ENCODE peak calls at places on chromosomes 12 and 14, in four cellular contexts. J, G, Q and T are unnamed samples.

GRCh38 chr12:104090685-104091084 is 26.4 kb downstream of the HCFC2 start:
- DNase-seq in J (peak; percentile 15), G (no peak), Q (no peak), T (no peak)

GRCh38 chr12:56718636-56719035 is 6.5 kb downstream of the NACA start:
- DNase-seq in J (no peak), G (no peak), Q (no peak), T (no peak)

GRCh38 chr12:3342051-3342450 is 149.0 kb upstream of the PRMT8 start:
- DNase-seq in J (peak; percentile 25), G (peak; percentile 4), Q (no peak), T (no peak)

GRCh38 chr12:44589697-44590096 is 286.4 kb downstream of the NELL2 start:
- DNase-seq in J (no peak), G (no peak), Q (no peak), T (no peak)

GRCh38 chr12:67786086-67786485 is 137.5 kb downstream of the DYRK2 start:
- DNase-seq in J (no peak), G (no peak), Q (no peak), T (no peak)

GRCh38 chr14:103721334-103722120 is 5.9 kb downstream of the ZFYVE21 start:
- DNase-seq in J (no peak), G (peak; percentile 47), Q (no peak), T (no peak)

GRCh38 chr12:18436163-18436562 is 174.8 kb downstream of the PIK3C2G start:
- DNase-seq in J (no peak), G (no peak), Q (no peak), T (no peak)

GRCh38 chr14:90159147-90159546 is 97.2 kb upstream of the PSMC1 start:
- DNase-seq in J (no peak), G (no peak), Q (no peak), T (no peak)

GRCh38 chr12:21248679-21249078 is 86.0 kb downstream of the SLCO1A2 start:
- DNase-seq in J (no peak), G (no peak), Q (no peak), T (no peak)

GRCh38 chr12:27285395-27285794 is 41.3 kb downstream of the STK38L start:
- DNase-seq in J (no peak), G (peak; percentile 23), Q (no peak), T (no peak)

GRCh38 chr12:125852679-125853078 is 787.4 kb downstream of the AACS start:
- DNase-seq in J (no peak), G (no peak), Q (no peak), T (no peak)

GRCh38 chr12:111457071-111457470 is 51.3 kb downstream of the SH2B3 start:
- DNase-seq in J (no peak), G (no peak), Q (no peak), T (no peak)

GRCh38 chr12:28610401-28611114 is 420.3 kb downstream of the CCDC91 start:
- DNase-seq in J (no peak), G (no peak), Q (no peak), T (no peak)

GRCh38 chr14:64092940-64093339 is 201.2 kb downstream of the ESR2 start:
- DNase-seq in J (no peak), G (no peak), Q (no peak), T (no peak)

GRCh38 chr12:52350786-52351185 is 16.5 kb downstream of the KRT85 start:
- DNase-seq in J (no peak), G (no peak), Q (no peak), T (no peak)

GRCh38 chr12:62692884-62693283 is 226.3 kb downstream of the MON2 start:
- DNase-seq in J (no peak), G (peak; percentile 88), Q (no peak), T (no peak)

GRCh38 chr12:77924703-77925102 is 94.0 kb downstream of the NAV3 start:
- DNase-seq in J (no peak), G (peak; percentile 52), Q (no peak), T (no peak)

GRCh38 chr12:49264466-49264872 is 413 bp upstream of the TUBA1C start:
- DNase-seq in J (peak; percentile 63), G (no peak), Q (no peak), T (no peak)

GRCh38 chr14:43795600-43796228 is 711.4 kb downstream of the FSCB start:
- DNase-seq in J (no peak), G (peak; percentile 0), Q (no peak), T (peak; percentile 50)

GRCh38 chr12:56020437-56021189 is at the start of gene IKZF4:
- DNase-seq in J (peak; percentile 85), G (peak; percentile 48), Q (no peak), T (no peak)

GRCh38 chr14:23876160-23876750 is 77.3 kb upstream of the DHRS4 start:
- DNase-seq in J (no peak), G (no peak), Q (no peak), T (no peak)

GRCh38 chr14:93716410-93717221 is 71.7 kb downstream of the PRIMA1 start:
- DNase-seq in J (no peak), G (no peak), Q (no peak), T (no peak)

GRCh38 chr14:100574642-100575031 is 12.6 kb downstream of the BEGAIN start:
- DNase-seq in J (no peak), G (no peak), Q (no peak), T (no peak)

GRCh38 chr14:56118611-56119181 is 485 bp downstream of the PELI2 start:
- DNase-seq in J (no peak), G (no peak), Q (no peak), T (no peak)

GRCh38 chr14:50088117-50088515 is 28.3 kb downstream of the VCPKMT start:
- DNase-seq in J (no peak), G (no peak), Q (no peak), T (no peak)

GRCh38 chr12:114399664-114400211 is 6.2 kb downstream of the TBX5 start:
- DNase-seq in J (no peak), G (peak; percentile 95), Q (no peak), T (no peak)

GRCh38 chr14:68363401-68363800 is 429.5 kb downstream of the ZFP36L1 start:
- DNase-seq in J (no peak), G (no peak), Q (no peak), T (no peak)

GRCh38 chr14:23174266-23174665 is 9.2 kb downstream of the SLC7A8 start:
- DNase-seq in J (no peak), G (peak; percentile 48), Q (no peak), T (no peak)

GRCh38 chr12:85865905-85866304 is 8.2 kb upstream of the NTS start:
- DNase-seq in J (no peak), G (no peak), Q (no peak), T (no peak)

GRCh38 chr12:106131671-106132070 is 7.1 kb downstream of the NUAK1 start:
- DNase-seq in J (no peak), G (peak; percentile 71), Q (no peak), T (peak; percentile 80)

GRCh38 chr14:102892660-102893059 is 29.8 kb upstream of the AMN start:
- DNase-seq in J (no peak), G (no peak), Q (no peak), T (no peak)

GRCh38 chr12:99558113-99558512 is 89.4 kb upstream of the GARIN6 start:
- DNase-seq in J (no peak), G (no peak), Q (no peak), T (no peak)

GRCh38 chr12:99552022-99552421 is 95.5 kb upstream of the GARIN6 start:
- DNase-seq in J (no peak), G (no peak), Q (no peak), T (no peak)

GRCh38 chr12:99549651-99550050 is 97.9 kb upstream of the GARIN6 start:
- DNase-seq in J (no peak), G (no peak), Q (no peak), T (no peak)

DNA sequence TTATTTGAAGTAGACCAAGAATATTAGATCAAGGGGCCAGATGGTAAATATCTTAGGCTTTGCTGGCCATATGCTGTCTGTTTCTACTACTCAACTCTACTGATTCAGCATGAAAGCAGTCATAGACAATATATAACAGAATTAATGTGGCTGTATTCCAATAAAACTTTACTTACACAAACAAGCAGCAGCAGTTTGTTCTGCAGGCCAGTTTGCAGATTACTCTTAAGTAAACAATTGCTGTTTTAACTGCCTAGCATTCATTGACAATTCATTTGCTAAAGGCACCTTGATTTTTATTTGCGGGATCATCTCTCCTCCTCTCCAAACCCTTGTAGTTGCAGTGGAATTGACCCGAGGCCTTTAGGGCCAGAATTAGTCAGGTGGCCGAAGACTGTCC is 94.1 kb upstream of the GARIN6 start:
- DNase-seq in J (no peak), G (no peak), Q (no peak), T (no peak)
- H3K9ac ChIP-seq in J (no peak overlapping the region), G (no peak overlapping the region), Q (no peak overlapping the region), T (no peak overlapping the region)

GRCh38 chr14:92538412-92539017 is 24.9 kb downstream of the RIN3 start:
- DNase-seq in J (no peak), G (no peak), Q (peak; percentile 42), T (no peak)

GRCh38 chr14:92540472-92541048 is 27.0 kb downstream of the RIN3 start:
- DNase-seq in J (no peak), G (peak; percentile 100), Q (no peak), T (no peak)

GRCh38 chr14:92542766-92543554 is 29.4 kb downstream of the RIN3 start:
- DNase-seq in J (no peak), G (no peak), Q (no peak), T (no peak)

GRCh38 chr14:92539419-92539818 is 25.8 kb downstream of the RIN3 start:
- DNase-seq in J (no peak), G (peak; percentile 19), Q (no peak), T (no peak)

DNA sequence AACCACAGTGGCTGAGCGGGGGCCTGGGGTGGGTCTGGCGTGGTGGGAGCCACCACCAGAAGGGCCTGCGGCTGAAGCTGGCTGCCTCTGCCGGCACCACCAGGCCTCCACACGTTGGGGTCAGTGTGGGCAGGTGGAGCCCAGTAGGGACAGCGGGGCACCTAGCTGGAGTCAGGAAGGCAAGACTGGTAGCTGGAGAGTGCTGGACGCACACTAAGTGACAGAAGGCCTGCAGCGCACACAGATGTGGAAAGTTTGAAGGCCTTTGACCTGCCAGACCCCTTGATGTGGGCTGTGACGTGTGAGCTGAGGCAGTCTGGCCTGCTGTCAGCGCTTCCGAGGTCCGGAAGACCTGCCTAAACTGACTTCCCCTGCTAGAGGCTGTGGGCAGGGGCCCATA is 26.3 kb downstream of the RIN3 start:
- DNase-seq in J (no peak), G (peak; percentile 56), Q (no peak), T (no peak)
- TF ChIP-seq BHLHE40 in J (no peak), G (no peak), Q (no peak), T (no peak)

GRCh38 chr12:117058442-117059072 is 40.7 kb downstream of the TESC start:
- DNase-seq in J (no peak), G (no peak), Q (no peak), T (peak; percentile 52)

GRCh38 chr12:117059156-117059555 is 40.1 kb downstream of the TESC start:
- DNase-seq in J (no peak), G (no peak), Q (no peak), T (no peak)

GRCh38 chr12:117061555-117062079 is 37.6 kb downstream of the TESC start:
- DNase-seq in J (no peak), G (no peak), Q (no peak), T (no peak)

GRCh38 chr12:117060236-117060926 is 38.8 kb downstream of the TESC start:
- DNase-seq in J (peak; percentile 42), G (no peak), Q (no peak), T (no peak)

DNA sequence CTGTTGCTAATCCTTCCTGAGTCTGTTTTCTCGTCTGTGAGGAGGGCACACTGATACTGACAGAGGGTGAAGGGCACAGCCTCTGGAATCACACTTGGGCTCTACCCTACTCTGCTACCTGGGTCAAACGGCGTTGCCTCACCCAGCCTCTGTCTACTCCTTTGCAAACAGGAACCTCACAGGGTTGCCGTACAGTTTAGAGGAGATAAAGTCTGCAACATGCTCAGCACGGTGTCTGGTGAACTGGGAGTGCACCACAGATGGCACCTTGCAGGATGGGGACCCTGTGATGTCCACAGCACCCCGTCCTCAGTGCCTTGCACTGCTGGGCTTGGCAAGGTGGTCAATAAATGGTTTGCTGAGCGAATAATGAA is 38.3 kb downstream of the TESC start:
- DNase-seq in J (no peak), G (no peak), Q (no peak), T (no peak)
- H3K9ac ChIP-seq in J (peak overlapping the region; percentile 63), G (no peak overlapping the region), Q (no peak overlapping the region), T (no peak overlapping the region)

GRCh38 chr12:19909418-19909817 is 458.9 kb upstream of the PDE3A start:
- DNase-seq in J (no peak), G (no peak), Q (no peak), T (no peak)
- TF ChIP-seq BHLHE40 in J (no peak), G (no peak), Q (no peak), T (no peak)